ENCODE peak calls at places on chromosomes 16 and 17, in ten cellular contexts. One of them, this sample, is unnamed.

GRCh38 chr16:83233153-83233552 is 574.6 kb upstream of the HSBP1 start:
- DNase-seq in GM10248: no peak
- DNase-seq in breast epithelium: no peak
- DNase-seq in mammary epithelial cell: no peak
- DNase-seq in occipital lobe: no peak
- DNase-seq in T follicular helper cell: no peak
- DNase-seq in B cell: no peak
- DNase-seq in CD8-positive, alpha-beta memory T cell: no peak
- DNase-seq in stimulated activated CD4-positive, alpha-beta T cell treated with anti-CD3 and anti-CD28 coated beads, Interleukin-1b, Interleukin-23, amount 100 ng/mL, for 24 hours: no peak
- DNase-seq in NCI-H345: no peak
- DNase-seq in this sample: no peak

GRCh38 chr16:88497561-88498420 is 44.7 kb downstream of the ZFPM1 start:
- DNase-seq in GM10248: no peak
- DNase-seq in breast epithelium: no peak
- DNase-seq in mammary epithelial cell: no peak
- DNase-seq in occipital lobe: no peak
- DNase-seq in T follicular helper cell: no peak
- DNase-seq in B cell: no peak
- DNase-seq in CD8-positive, alpha-beta memory T cell: no peak
- DNase-seq in stimulated activated CD4-positive, alpha-beta T cell treated with anti-CD3 and anti-CD28 coated beads, Interleukin-1b, Interleukin-23, amount 100 ng/mL, for 24 hours: no peak
- DNase-seq in NCI-H345: no peak
- DNase-seq in this sample: peak

GRCh38 chr16:10405386-10405939 is 19.6 kb downstream of the ATF7IP2 start:
- DNase-seq in GM10248: no peak
- DNase-seq in breast epithelium: no peak
- DNase-seq in mammary epithelial cell: no peak
- DNase-seq in occipital lobe: no peak
- DNase-seq in T follicular helper cell: no peak
- DNase-seq in B cell: no peak
- DNase-seq in CD8-positive, alpha-beta memory T cell: no peak
- DNase-seq in stimulated activated CD4-positive, alpha-beta T cell treated with anti-CD3 and anti-CD28 coated beads, Interleukin-1b, Interleukin-23, amount 100 ng/mL, for 24 hours: no peak
- DNase-seq in NCI-H345: no peak
- DNase-seq in this sample: no peak

GRCh38 chr17:20142268-20142667 is 133.1 kb downstream of the SPECC1 start:
- DNase-seq in GM10248: no peak
- DNase-seq in breast epithelium: no peak
- DNase-seq in mammary epithelial cell: no peak
- DNase-seq in occipital lobe: no peak
- DNase-seq in T follicular helper cell: no peak
- DNase-seq in B cell: no peak
- DNase-seq in CD8-positive, alpha-beta memory T cell: no peak
- DNase-seq in stimulated activated CD4-positive, alpha-beta T cell treated with anti-CD3 and anti-CD28 coated beads, Interleukin-1b, Interleukin-23, amount 100 ng/mL, for 24 hours: no peak
- DNase-seq in NCI-H345: no peak
- DNase-seq in this sample: no peak

GRCh38 chr17:77741109-77741508 is 217.4 kb upstream of the TNRC6C start:
- DNase-seq in GM10248: no peak
- DNase-seq in breast epithelium: no peak
- DNase-seq in mammary epithelial cell: no peak
- DNase-seq in occipital lobe: no peak
- DNase-seq in T follicular helper cell: peak
- DNase-seq in B cell: peak
- DNase-seq in CD8-positive, alpha-beta memory T cell: peak
- DNase-seq in stimulated activated CD4-positive, alpha-beta T cell treated with anti-CD3 and anti-CD28 coated beads, Interleukin-1b, Interleukin-23, amount 100 ng/mL, for 24 hours: peak
- DNase-seq in NCI-H345: no peak
- DNase-seq in this sample: no peak

GRCh38 chr17:45143767-45144198 is 4.5 kb upstream of the HEXIM1 start:
- DNase-seq in GM10248: no peak
- DNase-seq in breast epithelium: peak
- DNase-seq in mammary epithelial cell: no peak
- DNase-seq in occipital lobe: peak
- DNase-seq in T follicular helper cell: no peak
- DNase-seq in B cell: peak
- DNase-seq in CD8-positive, alpha-beta memory T cell: no peak
- DNase-seq in stimulated activated CD4-positive, alpha-beta T cell treated with anti-CD3 and anti-CD28 coated beads, Interleukin-1b, Interleukin-23, amount 100 ng/mL, for 24 hours: no peak
- DNase-seq in NCI-H345: no peak
- DNase-seq in this sample: peak

GRCh38 chr17:38352245-38353083 is 820 bp downstream of the SOCS7 start:
- DNase-seq in GM10248: peak
- DNase-seq in breast epithelium: no peak
- DNase-seq in mammary epithelial cell: peak
- DNase-seq in occipital lobe: no peak
- DNase-seq in T follicular helper cell: no peak
- DNase-seq in B cell: peak
- DNase-seq in CD8-positive, alpha-beta memory T cell: no peak
- DNase-seq in stimulated activated CD4-positive, alpha-beta T cell treated with anti-CD3 and anti-CD28 coated beads, Interleukin-1b, Interleukin-23, amount 100 ng/mL, for 24 hours: peak
- DNase-seq in NCI-H345: no peak
- DNase-seq in this sample: peak

GRCh38 chr16:84548971-84549844 is 44.7 kb upstream of the MEAK7 start:
- DNase-seq in GM10248: no peak
- DNase-seq in breast epithelium: no peak
- DNase-seq in mammary epithelial cell: no peak
- DNase-seq in occipital lobe: no peak
- DNase-seq in T follicular helper cell: peak
- DNase-seq in B cell: no peak
- DNase-seq in CD8-positive, alpha-beta memory T cell: peak
- DNase-seq in stimulated activated CD4-positive, alpha-beta T cell treated with anti-CD3 and anti-CD28 coated beads, Interleukin-1b, Interleukin-23, amount 100 ng/mL, for 24 hours: no peak
- DNase-seq in NCI-H345: no peak
- DNase-seq in this sample: peak

GRCh38 chr17:32627233-32628008 is 140.6 kb downstream of the CDK5R1 start:
- DNase-seq in GM10248: no peak
- DNase-seq in breast epithelium: no peak
- DNase-seq in mammary epithelial cell: no peak
- DNase-seq in occipital lobe: peak
- DNase-seq in T follicular helper cell: no peak
- DNase-seq in B cell: no peak
- DNase-seq in CD8-positive, alpha-beta memory T cell: no peak
- DNase-seq in stimulated activated CD4-positive, alpha-beta T cell treated with anti-CD3 and anti-CD28 coated beads, Interleukin-1b, Interleukin-23, amount 100 ng/mL, for 24 hours: no peak
- DNase-seq in NCI-H345: peak
- DNase-seq in this sample: no peak

GRCh38 chr17:16474012-16474725 is 17.8 kb downstream of the LRRC75A start:
- DNase-seq in GM10248: no peak
- DNase-seq in breast epithelium: no peak
- DNase-seq in mammary epithelial cell: no peak
- DNase-seq in occipital lobe: no peak
- DNase-seq in T follicular helper cell: no peak
- DNase-seq in B cell: no peak
- DNase-seq in CD8-positive, alpha-beta memory T cell: no peak
- DNase-seq in stimulated activated CD4-positive, alpha-beta T cell treated with anti-CD3 and anti-CD28 coated beads, Interleukin-1b, Interleukin-23, amount 100 ng/mL, for 24 hours: no peak
- DNase-seq in NCI-H345: no peak
- DNase-seq in this sample: no peak

GRCh38 chr16:66913081-66913480 is 5.6 kb downstream of the CDH16 start:
- DNase-seq in GM10248: no peak
- DNase-seq in breast epithelium: no peak
- DNase-seq in mammary epithelial cell: no peak
- DNase-seq in occipital lobe: no peak
- DNase-seq in T follicular helper cell: no peak
- DNase-seq in B cell: no peak
- DNase-seq in CD8-positive, alpha-beta memory T cell: no peak
- DNase-seq in stimulated activated CD4-positive, alpha-beta T cell treated with anti-CD3 and anti-CD28 coated beads, Interleukin-1b, Interleukin-23, amount 100 ng/mL, for 24 hours: no peak
- DNase-seq in NCI-H345: no peak
- DNase-seq in this sample: no peak

GRCh38 chr16:1825864-1826690 is 548 bp downstream of the HAGH start:
- DNase-seq in GM10248: peak
- DNase-seq in breast epithelium: no peak
- DNase-seq in mammary epithelial cell: peak
- DNase-seq in occipital lobe: no peak
- DNase-seq in T follicular helper cell: peak
- DNase-seq in B cell: peak
- DNase-seq in CD8-positive, alpha-beta memory T cell: peak
- DNase-seq in stimulated activated CD4-positive, alpha-beta T cell treated with anti-CD3 and anti-CD28 coated beads, Interleukin-1b, Interleukin-23, amount 100 ng/mL, for 24 hours: peak
- DNase-seq in NCI-H345: peak
- DNase-seq in this sample: no peak

GRCh38 chr17:62869885-62870580 is 61.9 kb upstream of the MARCHF10 start:
- DNase-seq in GM10248: no peak
- DNase-seq in breast epithelium: no peak
- DNase-seq in mammary epithelial cell: peak
- DNase-seq in occipital lobe: peak
- DNase-seq in T follicular helper cell: no peak
- DNase-seq in B cell: no peak
- DNase-seq in CD8-positive, alpha-beta memory T cell: no peak
- DNase-seq in stimulated activated CD4-positive, alpha-beta T cell treated with anti-CD3 and anti-CD28 coated beads, Interleukin-1b, Interleukin-23, amount 100 ng/mL, for 24 hours: no peak
- DNase-seq in NCI-H345: peak
- DNase-seq in this sample: no peak

GRCh38 chr16:50778284-50779163 is 36.6 kb downstream of the CYLD start:
- DNase-seq in GM10248: no peak
- DNase-seq in breast epithelium: no peak
- DNase-seq in mammary epithelial cell: no peak
- DNase-seq in occipital lobe: no peak
- DNase-seq in T follicular helper cell: no peak
- DNase-seq in B cell: no peak
- DNase-seq in CD8-positive, alpha-beta memory T cell: no peak
- DNase-seq in stimulated activated CD4-positive, alpha-beta T cell treated with anti-CD3 and anti-CD28 coated beads, Interleukin-1b, Interleukin-23, amount 100 ng/mL, for 24 hours: no peak
- DNase-seq in NCI-H345: no peak
- DNase-seq in this sample: no peak

GRCh38 chr16:11135167-11135973 is 120.6 kb downstream of the SOCS1 start:
- DNase-seq in GM10248: no peak
- DNase-seq in breast epithelium: no peak
- DNase-seq in mammary epithelial cell: peak
- DNase-seq in occipital lobe: no peak
- DNase-seq in T follicular helper cell: no peak
- DNase-seq in B cell: no peak
- DNase-seq in CD8-positive, alpha-beta memory T cell: no peak
- DNase-seq in stimulated activated CD4-positive, alpha-beta T cell treated with anti-CD3 and anti-CD28 coated beads, Interleukin-1b, Interleukin-23, amount 100 ng/mL, for 24 hours: no peak
- DNase-seq in NCI-H345: no peak
- DNase-seq in this sample: peak

GRCh38 chr16:81758376-81758775 is 20.7 kb upstream of the PLCG2 start:
- DNase-seq in GM10248: no peak
- DNase-seq in breast epithelium: no peak
- DNase-seq in mammary epithelial cell: peak
- DNase-seq in occipital lobe: no peak
- DNase-seq in T follicular helper cell: no peak
- DNase-seq in B cell: no peak
- DNase-seq in CD8-positive, alpha-beta memory T cell: no peak
- DNase-seq in stimulated activated CD4-positive, alpha-beta T cell treated with anti-CD3 and anti-CD28 coated beads, Interleukin-1b, Interleukin-23, amount 100 ng/mL, for 24 hours: no peak
- DNase-seq in NCI-H345: no peak
- DNase-seq in this sample: no peak

GRCh38 chr16:31853300-31853699 is 20.3 kb upstream of the ZNF267 start:
- DNase-seq in GM10248: no peak
- DNase-seq in breast epithelium: no peak
- DNase-seq in mammary epithelial cell: no peak
- DNase-seq in occipital lobe: no peak
- DNase-seq in T follicular helper cell: no peak
- DNase-seq in B cell: no peak
- DNase-seq in CD8-positive, alpha-beta memory T cell: no peak
- DNase-seq in stimulated activated CD4-positive, alpha-beta T cell treated with anti-CD3 and anti-CD28 coated beads, Interleukin-1b, Interleukin-23, amount 100 ng/mL, for 24 hours: no peak
- DNase-seq in NCI-H345: no peak
- DNase-seq in this sample: no peak

GRCh38 chr16:25633549-25633948 is 58.2 kb upstream of the HS3ST4 start:
- DNase-seq in GM10248: no peak
- DNase-seq in breast epithelium: no peak
- DNase-seq in mammary epithelial cell: peak
- DNase-seq in occipital lobe: no peak
- DNase-seq in T follicular helper cell: no peak
- DNase-seq in B cell: no peak
- DNase-seq in CD8-positive, alpha-beta memory T cell: no peak
- DNase-seq in stimulated activated CD4-positive, alpha-beta T cell treated with anti-CD3 and anti-CD28 coated beads, Interleukin-1b, Interleukin-23, amount 100 ng/mL, for 24 hours: no peak
- DNase-seq in NCI-H345: no peak
- DNase-seq in this sample: no peak

GRCh38 chr17:74210191-74211140 is 2.9 kb upstream of the TTYH2 start:
- DNase-seq in GM10248: peak
- DNase-seq in breast epithelium: peak
- DNase-seq in mammary epithelial cell: peak
- DNase-seq in occipital lobe: peak
- DNase-seq in T follicular helper cell: peak
- DNase-seq in B cell: peak
- DNase-seq in CD8-positive, alpha-beta memory T cell: peak
- DNase-seq in stimulated activated CD4-positive, alpha-beta T cell treated with anti-CD3 and anti-CD28 coated beads, Interleukin-1b, Interleukin-23, amount 100 ng/mL, for 24 hours: peak
- DNase-seq in NCI-H345: peak
- DNase-seq in this sample: peak

GRCh38 chr17:6365187-6365943 is 69.6 kb downstream of the AIPL1 start:
- DNase-seq in GM10248: no peak
- DNase-seq in breast epithelium: no peak
- DNase-seq in mammary epithelial cell: peak
- DNase-seq in occipital lobe: no peak
- DNase-seq in T follicular helper cell: no peak
- DNase-seq in B cell: no peak
- DNase-seq in CD8-positive, alpha-beta memory T cell: no peak
- DNase-seq in stimulated activated CD4-positive, alpha-beta T cell treated with anti-CD3 and anti-CD28 coated beads, Interleukin-1b, Interleukin-23, amount 100 ng/mL, for 24 hours: no peak
- DNase-seq in NCI-H345: no peak
- DNase-seq in this sample: no peak

GRCh38 chr16:19555938-19556778 is 655 bp downstream of the VPS35L start:
- DNase-seq in GM10248: peak
- DNase-seq in breast epithelium: no peak
- DNase-seq in mammary epithelial cell: peak
- DNase-seq in occipital lobe: no peak
- DNase-seq in T follicular helper cell: no peak
- DNase-seq in B cell: peak
- DNase-seq in CD8-positive, alpha-beta memory T cell: no peak
- DNase-seq in stimulated activated CD4-positive, alpha-beta T cell treated with anti-CD3 and anti-CD28 coated beads, Interleukin-1b, Interleukin-23, amount 100 ng/mL, for 24 hours: peak
- DNase-seq in NCI-H345: peak
- DNase-seq in this sample: no peak

GRCh38 chr17:40612510-40613244 is 34.9 kb downstream of the SMARCE1 start:
- DNase-seq in GM10248: no peak
- DNase-seq in breast epithelium: no peak
- DNase-seq in mammary epithelial cell: peak
- DNase-seq in occipital lobe: peak
- DNase-seq in T follicular helper cell: peak
- DNase-seq in B cell: no peak
- DNase-seq in CD8-positive, alpha-beta memory T cell: peak
- DNase-seq in stimulated activated CD4-positive, alpha-beta T cell treated with anti-CD3 and anti-CD28 coated beads, Interleukin-1b, Interleukin-23, amount 100 ng/mL, for 24 hours: no peak
- DNase-seq in NCI-H345: no peak
- DNase-seq in this sample: no peak